ENCODE peak calls at places on chromosome 9, in four cellular contexts. One of them, this sample, is unnamed.

GRCh38 chr9:133715295-133715865 is 22.8 kb downstream of the SARDH start:
- DNase-seq in K562: no peak
- DNase-seq in GM12878: no peak
- DNase-seq in HepG2: no peak
- DNase-seq in this sample: no peak

GRCh38 chr9:116661037-116661954 is 25.8 kb upstream of the TRIM32 start:
- DNase-seq in K562: peak
- DNase-seq in GM12878: peak
- DNase-seq in HepG2: peak
- DNase-seq in this sample: peak

GRCh38 chr9:33196736-33197135 is 29.6 kb upstream of the B4GALT1 start:
- DNase-seq in K562: no peak
- DNase-seq in GM12878: no peak
- DNase-seq in HepG2: no peak
- DNase-seq in this sample: no peak

GRCh38 chr9:36341936-36342577 is 58.0 kb downstream of the RNF38 start:
- DNase-seq in K562: no peak
- DNase-seq in GM12878: no peak
- DNase-seq in HepG2: no peak
- DNase-seq in this sample: no peak

GRCh38 chr9:36873247-36873875 is 160.7 kb downstream of the PAX5 start:
- DNase-seq in K562: peak
- DNase-seq in GM12878: peak
- DNase-seq in HepG2: peak
- DNase-seq in this sample: peak

GRCh38 chr9:21684831-21685362 is 117.5 kb upstream of the MTAP start:
- DNase-seq in K562: no peak
- DNase-seq in GM12878: no peak
- DNase-seq in HepG2: peak
- DNase-seq in this sample: peak

GRCh38 chr9:136292591-136293448 is 11.1 kb downstream of the CCDC187 start:
- DNase-seq in K562: no peak
- DNase-seq in GM12878: no peak
- DNase-seq in HepG2: no peak
- DNase-seq in this sample: no peak

GRCh38 chr9:133403766-133404439 is 13.9 kb downstream of the REXO4 start:
- DNase-seq in K562: peak
- DNase-seq in GM12878: no peak
- DNase-seq in HepG2: peak
- DNase-seq in this sample: peak

GRCh38 chr9:132883349-132884294 is 4.9 kb downstream of the SPACA9 start:
- DNase-seq in K562: no peak
- DNase-seq in GM12878: no peak
- DNase-seq in HepG2: no peak
- DNase-seq in this sample: no peak

GRCh38 chr9:134010774-134011173 is 14.5 kb upstream of the BRD3OS start:
- DNase-seq in K562: no peak
- DNase-seq in GM12878: no peak
- DNase-seq in HepG2: peak
- DNase-seq in this sample: no peak

GRCh38 chr9:131709741-131710499 is 30.0 kb downstream of the RAPGEF1 start:
- DNase-seq in K562: no peak
- DNase-seq in GM12878: peak
- DNase-seq in HepG2: no peak
- DNase-seq in this sample: no peak

GRCh38 chr9:93087971-93088655 is 7.9 kb upstream of the CARD19 start:
- DNase-seq in K562: no peak
- DNase-seq in GM12878: no peak
- DNase-seq in HepG2: no peak
- DNase-seq in this sample: no peak

GRCh38 chr9:84501587-84501986 is 161.0 kb upstream of the SLC28A3 start:
- DNase-seq in K562: no peak
- DNase-seq in GM12878: no peak
- DNase-seq in HepG2: no peak
- DNase-seq in this sample: no peak

GRCh38 chr9:38066167-38066906 is 2.7 kb downstream of the SHB start:
- DNase-seq in K562: no peak
- DNase-seq in GM12878: no peak
- DNase-seq in HepG2: no peak
- DNase-seq in this sample: no peak
- TF ChIP-seq ESRRA in K562: no peak
- TF ChIP-seq ESRRA in GM12878: no peak
- TF ChIP-seq ESRRA in HepG2: no peak
- TF ChIP-seq ESRRA in this sample: no peak

GRCh38 chr9:125932012-125932411 is 184.8 kb downstream of the PBX3 start:
- DNase-seq in K562: no peak
- DNase-seq in GM12878: no peak
- DNase-seq in HepG2: no peak
- DNase-seq in this sample: peak
- TF ChIP-seq CHD2 in K562: no peak
- TF ChIP-seq CHD2 in GM12878: no peak
- TF ChIP-seq CHD2 in HepG2: no peak
- TF ChIP-seq CHD2 in this sample: no peak

GRCh38 chr9:130140701-130141100 is 31.5 kb upstream of the NCS1 start:
- DNase-seq in K562: no peak
- DNase-seq in GM12878: no peak
- DNase-seq in HepG2: no peak
- DNase-seq in this sample: no peak

GRCh38 chr9:130139251-130139650 is 33.0 kb upstream of the NCS1 start:
- DNase-seq in K562: no peak
- DNase-seq in GM12878: no peak
- DNase-seq in HepG2: no peak
- DNase-seq in this sample: no peak

GRCh38 chr9:130137081-130137869 is 34.9 kb upstream of the NCS1 start:
- DNase-seq in K562: peak
- DNase-seq in GM12878: no peak
- DNase-seq in HepG2: no peak
- DNase-seq in this sample: no peak

GRCh38 chr9:130137870-130138653 is 34.1 kb upstream of the NCS1 start:
- DNase-seq in K562: peak
- DNase-seq in GM12878: no peak
- DNase-seq in HepG2: no peak
- DNase-seq in this sample: peak

DNA sequence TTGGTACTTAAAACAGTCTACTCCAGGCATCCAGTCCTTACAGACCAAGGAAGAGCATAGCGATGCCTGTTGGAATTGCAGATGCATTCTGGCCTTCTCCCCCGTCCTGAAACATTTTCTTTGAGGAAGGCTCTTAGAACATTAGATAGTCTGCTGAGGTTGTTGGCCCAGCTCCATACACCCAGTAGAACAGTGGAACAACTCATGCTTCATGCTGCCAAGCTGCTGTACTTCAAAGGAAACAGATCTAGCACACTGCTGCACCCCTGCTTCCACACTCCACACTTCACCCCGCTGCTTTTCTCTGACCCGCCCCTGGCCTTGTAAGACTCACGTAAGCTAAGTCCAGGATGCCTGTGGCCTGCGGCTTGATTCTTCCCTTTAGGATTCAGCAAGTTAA is 33.4 kb upstream of the NCS1 start:
- DNase-seq in K562: peak
- DNase-seq in GM12878: no peak
- DNase-seq in HepG2: no peak
- DNase-seq in this sample: no peak
- TF ChIP-seq JUNB in K562: no peak
- TF ChIP-seq JUNB in GM12878: no peak
- TF ChIP-seq JUNB in HepG2: no peak
- TF ChIP-seq JUNB in this sample: no peak

DNA sequence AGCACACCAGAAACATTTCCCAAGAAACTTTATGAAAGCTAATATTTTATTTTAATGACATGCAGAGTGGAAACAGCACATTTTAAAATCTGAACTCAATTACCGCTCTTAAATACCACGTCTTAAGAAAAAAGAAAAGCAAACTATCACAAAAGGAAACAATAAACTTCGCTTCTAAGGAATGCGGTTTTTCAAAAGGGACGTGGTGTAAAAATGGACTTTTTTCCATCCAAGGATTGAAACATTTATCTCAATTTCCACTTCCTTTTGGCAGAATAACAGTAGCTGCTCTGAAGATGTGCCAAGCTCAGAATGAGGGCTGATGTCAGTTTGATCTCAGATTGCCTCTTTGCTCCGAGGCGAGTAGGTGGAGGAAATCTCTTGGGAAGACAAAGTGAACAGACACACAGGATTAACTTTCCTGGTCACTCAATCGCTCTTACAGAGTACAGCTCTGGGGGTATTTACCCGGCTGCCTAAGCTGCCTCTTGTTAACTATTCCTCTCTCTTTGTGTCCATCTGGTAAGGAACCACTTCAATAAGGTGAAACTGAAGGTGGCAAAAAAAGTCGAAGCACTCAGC is 158.5 kb downstream of the TRPM6 start:
- DNase-seq in K562: no peak
- DNase-seq in GM12878: no peak
- DNase-seq in HepG2: no peak
- DNase-seq in this sample: no peak
- TF ChIP-seq ESRRA in K562: no peak
- TF ChIP-seq ESRRA in GM12878: no peak
- TF ChIP-seq ESRRA in HepG2: no peak
- TF ChIP-seq ESRRA in this sample: no peak

DNA sequence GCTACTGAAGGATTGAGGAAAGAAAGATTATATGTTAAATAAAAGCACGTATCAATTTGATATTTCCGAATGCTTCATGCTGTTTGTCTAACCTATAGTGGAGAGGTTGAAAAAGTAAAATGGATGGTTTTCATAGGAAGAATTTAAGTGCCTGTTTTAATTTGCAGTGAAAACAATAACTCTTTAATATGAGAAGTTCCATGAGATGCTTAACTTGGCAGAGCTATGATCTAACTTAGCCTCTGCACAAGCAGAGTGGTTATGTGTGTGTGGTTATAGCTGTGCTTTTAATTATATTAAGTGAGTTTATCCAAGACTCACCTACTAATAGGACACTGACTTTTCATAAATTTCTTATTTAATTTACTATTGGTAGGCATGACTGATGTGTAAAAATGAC is 57.4 kb downstream of the AOPEP start:
- DNase-seq in K562: no peak
- DNase-seq in GM12878: no peak
- DNase-seq in HepG2: no peak
- DNase-seq in this sample: no peak
- TF ChIP-seq CHD2 in K562: no peak
- TF ChIP-seq CHD2 in GM12878: no peak
- TF ChIP-seq CHD2 in HepG2: no peak
- TF ChIP-seq CHD2 in this sample: no peak

DNA sequence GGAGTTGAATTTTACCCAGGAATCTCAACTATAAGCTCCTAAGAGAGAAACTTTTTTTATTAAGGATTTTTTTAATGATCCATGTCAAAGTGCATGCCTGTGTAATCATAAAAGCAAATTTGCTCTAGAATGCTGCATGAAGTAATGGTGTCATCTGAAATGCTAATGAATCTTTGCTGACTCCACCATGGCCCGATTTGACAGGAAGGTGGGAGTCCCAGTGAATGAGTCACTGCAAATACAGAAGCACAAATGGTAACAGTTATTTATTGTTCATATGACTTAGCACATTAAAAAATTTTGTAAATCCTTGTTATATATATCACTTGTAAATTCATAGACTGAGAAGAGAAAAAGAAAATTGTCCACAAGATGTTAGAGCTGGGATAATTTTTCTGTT is 341.3 kb downstream of the RASEF start:
- DNase-seq in K562: no peak
- DNase-seq in GM12878: no peak
- DNase-seq in HepG2: no peak
- DNase-seq in this sample: no peak
- TF ChIP-seq JUNB in K562: no peak
- TF ChIP-seq JUNB in GM12878: no peak
- TF ChIP-seq JUNB in HepG2: no peak
- TF ChIP-seq JUNB in this sample: no peak

GRCh38 chr9:113921366-113921765 is 45.3 kb downstream of the ZNF618 start:
- DNase-seq in K562: no peak
- DNase-seq in GM12878: no peak
- DNase-seq in HepG2: no peak
- DNase-seq in this sample: no peak
- TF ChIP-seq ESRRA in K562: no peak
- TF ChIP-seq ESRRA in GM12878: no peak
- TF ChIP-seq ESRRA in HepG2: no peak
- TF ChIP-seq ESRRA in this sample: no peak